ENCODE peak calls at places on chromosomes 12 and 14, in five cellular contexts. One of them, this sample, is unnamed. For H3K27me3, the result is how much of the 10 kb centered on the place peaks cover.

GRCh38 chr12:12468575-12468974 is 94.1 kb downstream of the DUSP16 start:
- DNase-seq in ovary: no peak
- DNase-seq in naive thymus-derived CD4-positive, alpha-beta T cell: no peak
- DNase-seq in Peyer's patch: no peak
- DNase-seq in breast epithelium: no peak
- DNase-seq in this sample: no peak

GRCh38 chr14:90522585-90523191 is 125.9 kb downstream of the CALM1 start:
- DNase-seq in breast epithelium: peak
- DNase-seq in ovary: peak
- DNase-seq in naive thymus-derived CD4-positive, alpha-beta T cell: no peak
- DNase-seq in Peyer's patch: peak
- DNase-seq in this sample: no peak

GRCh38 chr12:3533703-3534386 is 42.8 kb downstream of the PRMT8 start:
- DNase-seq in ovary: peak
- DNase-seq in Peyer's patch: no peak
- DNase-seq in naive thymus-derived CD4-positive, alpha-beta T cell: no peak
- DNase-seq in breast epithelium: no peak
- DNase-seq in this sample: no peak

GRCh38 chr14:71890541-71890940 is 41.7 kb upstream of the RGS6 start:
- DNase-seq in ovary: no peak
- DNase-seq in naive thymus-derived CD4-positive, alpha-beta T cell: no peak
- DNase-seq in Peyer's patch: no peak
- DNase-seq in breast epithelium: no peak
- DNase-seq in this sample: no peak

GRCh38 chr14:54182419-54183040 is 214.3 kb upstream of the CDKN3 start:
- DNase-seq in ovary: no peak
- DNase-seq in naive thymus-derived CD4-positive, alpha-beta T cell: no peak
- DNase-seq in Peyer's patch: no peak
- DNase-seq in breast epithelium: no peak
- DNase-seq in this sample: no peak

GRCh38 chr12:46459881-46460545 is 87.4 kb upstream of the SLC38A2 start:
- DNase-seq in Peyer's patch: no peak
- DNase-seq in ovary: no peak
- DNase-seq in naive thymus-derived CD4-positive, alpha-beta T cell: peak
- DNase-seq in breast epithelium: no peak
- DNase-seq in this sample: no peak

GRCh38 chr12:124352839-124353238 is 57.9 kb downstream of the RFLNA start:
- DNase-seq in Peyer's patch: peak
- DNase-seq in breast epithelium: no peak
- DNase-seq in naive thymus-derived CD4-positive, alpha-beta T cell: no peak
- DNase-seq in ovary: no peak
- DNase-seq in this sample: no peak

GRCh38 chr12:94504386-94504785 is 44.7 kb upstream of the CEP83 start:
- DNase-seq in naive thymus-derived CD4-positive, alpha-beta T cell: no peak
- DNase-seq in breast epithelium: no peak
- DNase-seq in ovary: no peak
- DNase-seq in Peyer's patch: no peak
- DNase-seq in this sample: no peak

GRCh38 chr12:22271036-22271435 is 63.5 kb downstream of the ST8SIA1 start:
- DNase-seq in ovary: no peak
- DNase-seq in Peyer's patch: no peak
- DNase-seq in breast epithelium: no peak
- DNase-seq in naive thymus-derived CD4-positive, alpha-beta T cell: no peak
- DNase-seq in this sample: no peak

GRCh38 chr14:67577909-67578749 is 21.9 kb downstream of the PIGH start:
- DNase-seq in ovary: no peak
- DNase-seq in Peyer's patch: no peak
- DNase-seq in naive thymus-derived CD4-positive, alpha-beta T cell: no peak
- DNase-seq in breast epithelium: no peak
- DNase-seq in this sample: no peak

GRCh38 chr14:54944737-54945391 is 42.2 kb upstream of the GCH1 start:
- DNase-seq in naive thymus-derived CD4-positive, alpha-beta T cell: no peak
- DNase-seq in Peyer's patch: no peak
- DNase-seq in breast epithelium: no peak
- DNase-seq in ovary: no peak
- DNase-seq in this sample: no peak

GRCh38 chr14:94397899-94398479 is 9.6 kb upstream of the SERPINA1 start:
- DNase-seq in Peyer's patch: no peak
- DNase-seq in breast epithelium: no peak
- DNase-seq in ovary: no peak
- DNase-seq in naive thymus-derived CD4-positive, alpha-beta T cell: no peak
- DNase-seq in this sample: no peak

GRCh38 chr12:14614704-14615121 is 47.0 kb upstream of the PLBD1 start:
- DNase-seq in Peyer's patch: no peak
- DNase-seq in ovary: no peak
- DNase-seq in naive thymus-derived CD4-positive, alpha-beta T cell: no peak
- DNase-seq in breast epithelium: no peak
- DNase-seq in this sample: peak

GRCh38 chr12:78036889-78037288 is 206.2 kb downstream of the NAV3 start:
- DNase-seq in ovary: no peak
- DNase-seq in breast epithelium: no peak
- DNase-seq in Peyer's patch: no peak
- DNase-seq in naive thymus-derived CD4-positive, alpha-beta T cell: no peak
- DNase-seq in this sample: no peak

GRCh38 chr12:124563401-124563800 is 4.0 kb downstream of the NCOR2 start:
- DNase-seq in ovary: no peak
- DNase-seq in breast epithelium: no peak
- DNase-seq in naive thymus-derived CD4-positive, alpha-beta T cell: no peak
- DNase-seq in Peyer's patch: no peak
- DNase-seq in this sample: no peak

GRCh38 chr14:46054526-46054925 is 597.1 kb downstream of the RPL10L start:
- DNase-seq in Peyer's patch: no peak
- DNase-seq in naive thymus-derived CD4-positive, alpha-beta T cell: no peak
- DNase-seq in breast epithelium: no peak
- DNase-seq in ovary: no peak
- DNase-seq in this sample: no peak

GRCh38 chr14:105475269-105475915 is 771 bp downstream of the CRIP2 start:
- DNase-seq in Peyer's patch: no peak
- DNase-seq in breast epithelium: no peak
- DNase-seq in naive thymus-derived CD4-positive, alpha-beta T cell: no peak
- DNase-seq in ovary: peak
- DNase-seq in this sample: no peak

GRCh38 chr12:77938301-77938700 is 107.6 kb downstream of the NAV3 start:
- DNase-seq in ovary: no peak
- DNase-seq in naive thymus-derived CD4-positive, alpha-beta T cell: no peak
- DNase-seq in Peyer's patch: no peak
- DNase-seq in breast epithelium: no peak
- DNase-seq in this sample: no peak

GRCh38 chr14:24576178-24576577 is at the start of gene CTSG:
- DNase-seq in breast epithelium: no peak
- DNase-seq in naive thymus-derived CD4-positive, alpha-beta T cell: no peak
- DNase-seq in ovary: no peak
- DNase-seq in Peyer's patch: no peak
- DNase-seq in this sample: no peak

GRCh38 chr12:80183939-80184338 is 84.6 kb downstream of the OTOGL start:
- DNase-seq in breast epithelium: no peak
- DNase-seq in ovary: no peak
- DNase-seq in Peyer's patch: no peak
- DNase-seq in naive thymus-derived CD4-positive, alpha-beta T cell: no peak
- DNase-seq in this sample: no peak

GRCh38 chr14:84390010-84390409 is 1139.9 kb upstream of the FLRT2 start:
- DNase-seq in naive thymus-derived CD4-positive, alpha-beta T cell: no peak
- DNase-seq in ovary: no peak
- DNase-seq in Peyer's patch: no peak
- DNase-seq in breast epithelium: no peak
- DNase-seq in this sample: no peak

GRCh38 chr12:121259074-121259473 is 37.4 kb downstream of the CAMKK2 start:
- DNase-seq in Peyer's patch: peak
- DNase-seq in ovary: no peak
- DNase-seq in breast epithelium: no peak
- DNase-seq in naive thymus-derived CD4-positive, alpha-beta T cell: no peak
- DNase-seq in this sample: no peak

GRCh38 chr12:86389949-86390348 is 133.8 kb upstream of the MGAT4C start:
- DNase-seq in ovary: no peak
- DNase-seq in naive thymus-derived CD4-positive, alpha-beta T cell: no peak
- DNase-seq in breast epithelium: no peak
- DNase-seq in Peyer's patch: no peak
- DNase-seq in this sample: no peak

GRCh38 chr14:89365071-89365801 is 51.8 kb downstream of the FOXN3 start:
- DNase-seq in Peyer's patch: no peak
- DNase-seq in naive thymus-derived CD4-positive, alpha-beta T cell: peak
- DNase-seq in breast epithelium: no peak
- DNase-seq in ovary: no peak
- DNase-seq in this sample: peak

GRCh38 chr12:94565683-94566082 is 84.7 kb downstream of the TMCC3 start:
- DNase-seq in naive thymus-derived CD4-positive, alpha-beta T cell: no peak
- DNase-seq in breast epithelium: no peak
- DNase-seq in Peyer's patch: no peak
- DNase-seq in ovary: no peak
- DNase-seq in this sample: no peak

GRCh38 chr12:93010461-93010860 is 81.4 kb upstream of the EEA1 start:
- DNase-seq in ovary: no peak
- DNase-seq in naive thymus-derived CD4-positive, alpha-beta T cell: no peak
- DNase-seq in Peyer's patch: no peak
- DNase-seq in breast epithelium: no peak
- DNase-seq in this sample: no peak

GRCh38 chr14:64584185-64584584 is 34.4 kb downstream of the PPP1R36 start:
- DNase-seq in Peyer's patch: no peak
- DNase-seq in breast epithelium: no peak
- DNase-seq in naive thymus-derived CD4-positive, alpha-beta T cell: no peak
- DNase-seq in ovary: no peak
- DNase-seq in this sample: no peak

GRCh38 chr14:23550827-23551265 is 719 bp downstream of the ZFHX2 start:
- DNase-seq in ovary: no peak
- DNase-seq in naive thymus-derived CD4-positive, alpha-beta T cell: no peak
- DNase-seq in Peyer's patch: no peak
- DNase-seq in breast epithelium: no peak
- DNase-seq in this sample: no peak

GRCh38 chr14:104685216-104685997 is 4.0 kb upstream of the INF2 start:
- DNase-seq in ovary: no peak
- DNase-seq in breast epithelium: no peak
- DNase-seq in naive thymus-derived CD4-positive, alpha-beta T cell: no peak
- DNase-seq in Peyer's patch: no peak
- DNase-seq in this sample: no peak

DNA sequence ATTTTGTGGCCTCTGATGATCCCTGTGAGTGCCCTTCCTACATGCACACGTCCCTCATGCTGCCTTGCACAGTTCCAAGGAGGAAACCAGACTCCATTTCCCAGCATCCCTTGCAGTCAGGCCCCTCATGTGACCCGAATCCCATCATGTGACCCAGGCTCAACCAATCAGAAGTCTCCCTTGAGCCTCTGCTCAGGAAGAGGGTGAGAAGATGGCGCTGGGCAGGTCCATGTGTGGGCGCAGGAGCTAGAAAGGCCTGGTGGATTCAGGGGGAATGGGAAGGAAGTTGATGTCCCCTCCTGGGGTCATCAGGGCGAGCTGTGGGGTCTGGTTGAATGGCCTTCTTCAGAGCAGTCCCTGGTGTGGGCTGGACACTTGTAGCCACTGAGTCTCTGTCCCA is 240.5 kb downstream of the ADGRD1 start:
- DNase-seq in Peyer's patch: no peak
- DNase-seq in breast epithelium: no peak
- DNase-seq in naive thymus-derived CD4-positive, alpha-beta T cell: no peak
- DNase-seq in ovary: no peak
- DNase-seq in this sample: no peak
- H3K4me3 ChIP-seq in Peyer's patch: no peak
- H3K4me3 ChIP-seq in breast epithelium: no peak
- H3K4me3 ChIP-seq in naive thymus-derived CD4-positive, alpha-beta T cell: no peak
- H3K4me3 ChIP-seq in ovary: no peak
- H3K4me3 ChIP-seq in this sample: no peak

GRCh38 chr12:48968467-48968866 is 3.1 kb downstream of the WNT10B start:
- DNase-seq in breast epithelium: no peak
- DNase-seq in ovary: no peak
- DNase-seq in naive thymus-derived CD4-positive, alpha-beta T cell: no peak
- DNase-seq in Peyer's patch: no peak
- DNase-seq in this sample: no peak
- H3K27me3 ChIP-seq in breast epithelium: under half
- H3K27me3 ChIP-seq in ovary: under half
- H3K27me3 ChIP-seq in naive thymus-derived CD4-positive, alpha-beta T cell: under half
- H3K27me3 ChIP-seq in Peyer's patch: under half
- H3K27me3 ChIP-seq in this sample: under half

DNA sequence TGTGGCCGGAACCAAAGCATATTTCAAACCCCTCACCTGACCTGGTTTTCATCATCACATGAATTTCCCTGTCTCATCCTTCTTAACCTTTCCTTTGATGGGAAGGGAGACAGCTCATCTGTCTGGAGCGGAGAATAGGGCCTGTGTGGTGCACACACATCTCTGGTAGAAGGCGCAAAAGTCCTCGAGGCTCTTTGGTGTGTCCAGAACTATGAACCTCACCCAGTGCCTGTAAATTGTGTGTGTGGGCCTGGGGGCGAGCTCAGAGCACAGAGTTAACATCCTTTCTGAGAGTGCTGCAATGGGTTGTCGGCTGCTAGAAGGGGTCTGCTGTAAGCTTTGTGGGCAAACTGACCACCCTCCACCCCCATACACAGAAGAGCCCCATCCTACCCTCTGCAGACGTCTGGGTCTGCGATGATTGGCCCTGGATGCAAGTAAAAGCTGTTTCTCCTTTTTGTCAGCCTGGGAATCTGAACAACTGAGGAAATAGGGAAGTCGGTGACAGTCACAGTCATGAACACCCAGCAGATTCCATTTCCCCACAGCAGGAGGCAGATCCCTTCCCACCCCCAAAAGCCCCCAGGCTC is 654 bp downstream of the GALNT6 start:
- DNase-seq in naive thymus-derived CD4-positive, alpha-beta T cell: no peak
- DNase-seq in Peyer's patch: no peak
- DNase-seq in breast epithelium: no peak
- DNase-seq in ovary: peak
- DNase-seq in this sample: no peak
- H3K4me3 ChIP-seq in naive thymus-derived CD4-positive, alpha-beta T cell: peak
- H3K4me3 ChIP-seq in Peyer's patch: no peak
- H3K4me3 ChIP-seq in breast epithelium: peak
- H3K4me3 ChIP-seq in ovary: no peak
- H3K4me3 ChIP-seq in this sample: peak

GRCh38 chr12:100356646-100357223 is at the start of gene SLC17A8:
- DNase-seq in naive thymus-derived CD4-positive, alpha-beta T cell: no peak
- DNase-seq in ovary: no peak
- DNase-seq in Peyer's patch: no peak
- DNase-seq in breast epithelium: no peak
- DNase-seq in this sample: no peak

GRCh38 chr12:100364334-100364733 is 7.5 kb downstream of the SLC17A8 start:
- DNase-seq in ovary: no peak
- DNase-seq in naive thymus-derived CD4-positive, alpha-beta T cell: no peak
- DNase-seq in Peyer's patch: no peak
- DNase-seq in breast epithelium: no peak
- DNase-seq in this sample: no peak

GRCh38 chr12:100359822-100360221 is 2.9 kb downstream of the SLC17A8 start:
- DNase-seq in naive thymus-derived CD4-positive, alpha-beta T cell: no peak
- DNase-seq in ovary: no peak
- DNase-seq in Peyer's patch: no peak
- DNase-seq in breast epithelium: no peak
- DNase-seq in this sample: no peak

GRCh38 chr12:100359248-100359647 is 2.4 kb downstream of the SLC17A8 start:
- DNase-seq in ovary: no peak
- DNase-seq in breast epithelium: no peak
- DNase-seq in naive thymus-derived CD4-positive, alpha-beta T cell: no peak
- DNase-seq in Peyer's patch: no peak
- DNase-seq in this sample: no peak

DNA sequence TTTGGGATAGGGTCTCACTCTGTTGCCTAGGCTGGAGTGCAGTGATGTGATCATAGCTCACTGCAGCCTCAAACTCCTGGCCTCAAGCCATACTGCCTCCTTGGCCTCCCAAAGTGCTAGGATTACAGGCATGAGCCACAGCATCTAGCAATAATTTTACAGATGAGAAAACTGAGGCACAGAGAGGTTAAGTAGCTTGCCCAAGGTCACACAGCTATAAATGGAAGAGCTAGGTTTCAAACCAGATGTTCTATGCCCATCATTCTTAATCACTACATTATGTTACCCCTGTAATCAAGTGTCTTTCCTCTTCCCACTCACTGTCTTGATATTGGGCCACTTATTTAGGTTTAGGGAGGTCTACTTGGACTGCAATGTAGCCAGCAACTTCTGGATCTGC is 3.6 kb downstream of the SLC17A8 start:
- DNase-seq in breast epithelium: no peak
- DNase-seq in ovary: no peak
- DNase-seq in naive thymus-derived CD4-positive, alpha-beta T cell: no peak
- DNase-seq in Peyer's patch: no peak
- DNase-seq in this sample: no peak
- H3K27me3 ChIP-seq in breast epithelium: under half
- H3K27me3 ChIP-seq in ovary: under half
- H3K27me3 ChIP-seq in naive thymus-derived CD4-positive, alpha-beta T cell: under half
- H3K27me3 ChIP-seq in Peyer's patch: under half
- H3K27me3 ChIP-seq in this sample: under half